ENCODE peak calls at places on chromosomes 13 and 19, in six cellular contexts. One of them, this sample, is unnamed.

GRCh38 chr13:44815507-44816074 is 173.7 kb downstream of the NUFIP1 start:
- DNase-seq in A549: peak
- DNase-seq in uterus: peak
- DNase-seq in psoas muscle: no peak
- DNase-seq in ascending aorta: peak
- DNase-seq in tibial artery: no peak
- DNase-seq in this sample: no peak

GRCh38 chr19:55676384-55676783 is 1.4 kb downstream of the EPN1 start:
- DNase-seq in ascending aorta: no peak
- DNase-seq in psoas muscle: peak
- DNase-seq in A549: no peak
- DNase-seq in tibial artery: no peak
- DNase-seq in uterus: no peak
- DNase-seq in this sample: no peak

GRCh38 chr19:31574251-31574973 is 225.2 kb upstream of the TSHZ3 start:
- DNase-seq in uterus: no peak
- DNase-seq in tibial artery: peak
- DNase-seq in ascending aorta: no peak
- DNase-seq in psoas muscle: no peak
- DNase-seq in A549: no peak
- DNase-seq in this sample: no peak

GRCh38 chr13:82800391-82800790 is 1081.9 kb downstream of the SLITRK1 start:
- DNase-seq in ascending aorta: no peak
- DNase-seq in A549: no peak
- DNase-seq in tibial artery: no peak
- DNase-seq in uterus: no peak
- DNase-seq in psoas muscle: no peak
- DNase-seq in this sample: no peak

GRCh38 chr13:39767791-39768564 is 112.5 kb downstream of the COG6 start:
- DNase-seq in tibial artery: no peak
- DNase-seq in A549: no peak
- DNase-seq in uterus: no peak
- DNase-seq in psoas muscle: no peak
- DNase-seq in ascending aorta: no peak
- DNase-seq in this sample: no peak

GRCh38 chr19:48361912-48362311 is 1.8 kb downstream of the TMEM143 start:
- DNase-seq in A549: no peak
- DNase-seq in psoas muscle: no peak
- DNase-seq in ascending aorta: no peak
- DNase-seq in uterus: no peak
- DNase-seq in tibial artery: no peak
- DNase-seq in this sample: no peak

GRCh38 chr19:48476176-48476575 is 7.0 kb downstream of the CYTH2 start:
- DNase-seq in A549: no peak
- DNase-seq in tibial artery: no peak
- DNase-seq in psoas muscle: no peak
- DNase-seq in uterus: no peak
- DNase-seq in ascending aorta: no peak
- DNase-seq in this sample: no peak

GRCh38 chr19:3469638-3470499 is 10.5 kb downstream of the SMIM24 start:
- DNase-seq in uterus: no peak
- DNase-seq in ascending aorta: no peak
- DNase-seq in psoas muscle: peak
- DNase-seq in A549: no peak
- DNase-seq in tibial artery: no peak
- DNase-seq in this sample: no peak

GRCh38 chr13:21767032-21767431 is 96.2 kb downstream of the FGF9 start:
- DNase-seq in ascending aorta: no peak
- DNase-seq in tibial artery: no peak
- DNase-seq in uterus: no peak
- DNase-seq in A549: no peak
- DNase-seq in psoas muscle: no peak
- DNase-seq in this sample: no peak

GRCh38 chr19:42242071-42242511 is 311 bp downstream of the GSK3A start:
- DNase-seq in tibial artery: no peak
- DNase-seq in A549: no peak
- DNase-seq in psoas muscle: no peak
- DNase-seq in uterus: peak
- DNase-seq in ascending aorta: no peak
- DNase-seq in this sample: peak

GRCh38 chr19:48152552-48152951 is 17.6 kb downstream of the LIG1 start:
- DNase-seq in tibial artery: peak
- DNase-seq in uterus: peak
- DNase-seq in ascending aorta: peak
- DNase-seq in psoas muscle: peak
- DNase-seq in A549: peak
- DNase-seq in this sample: no peak

GRCh38 chr13:30318026-30318425 is 10.7 kb upstream of the KATNAL1 start:
- DNase-seq in psoas muscle: no peak
- DNase-seq in uterus: no peak
- DNase-seq in A549: no peak
- DNase-seq in tibial artery: no peak
- DNase-seq in ascending aorta: no peak
- DNase-seq in this sample: no peak

GRCh38 chr13:50082426-50083283 is 67.4 kb downstream of the KCNRG start:
- DNase-seq in psoas muscle: peak
- DNase-seq in tibial artery: peak
- DNase-seq in uterus: peak
- DNase-seq in A549: peak
- DNase-seq in ascending aorta: peak
- DNase-seq in this sample: no peak

GRCh38 chr13:107678075-107678689 is 537.2 kb downstream of the LIG4 start:
- DNase-seq in ascending aorta: no peak
- DNase-seq in A549: no peak
- DNase-seq in psoas muscle: no peak
- DNase-seq in tibial artery: no peak
- DNase-seq in uterus: no peak
- DNase-seq in this sample: no peak

GRCh38 chr19:46353730-46354528 is 7.0 kb downstream of the PPP5C start:
- DNase-seq in A549: no peak
- DNase-seq in ascending aorta: no peak
- DNase-seq in uterus: no peak
- DNase-seq in tibial artery: peak
- DNase-seq in psoas muscle: no peak
- DNase-seq in this sample: no peak

GRCh38 chr13:114030666-114031610 is 57.1 kb upstream of the C13orf46 start:
- DNase-seq in ascending aorta: no peak
- DNase-seq in A549: no peak
- DNase-seq in psoas muscle: no peak
- DNase-seq in uterus: no peak
- DNase-seq in tibial artery: no peak
- DNase-seq in this sample: no peak

GRCh38 chr13:59901191-59901590 is 262.5 kb downstream of the DIAPH3 start:
- DNase-seq in tibial artery: no peak
- DNase-seq in uterus: no peak
- DNase-seq in ascending aorta: no peak
- DNase-seq in psoas muscle: no peak
- DNase-seq in A549: no peak
- DNase-seq in this sample: no peak

GRCh38 chr19:47322048-47322447 is 9.9 kb upstream of the C5AR2 start:
- DNase-seq in ascending aorta: no peak
- DNase-seq in A549: no peak
- DNase-seq in uterus: no peak
- DNase-seq in psoas muscle: no peak
- DNase-seq in tibial artery: no peak
- DNase-seq in this sample: no peak

GRCh38 chr13:23321534-23322241 is 111.8 kb downstream of the SACS start:
- DNase-seq in A549: peak
- DNase-seq in tibial artery: peak
- DNase-seq in uterus: peak
- DNase-seq in ascending aorta: peak
- DNase-seq in psoas muscle: peak
- DNase-seq in this sample: peak
- H3K4me3 ChIP-seq in A549: no peak
- H3K4me3 ChIP-seq in tibial artery: peak
- H3K4me3 ChIP-seq in uterus: peak
- H3K4me3 ChIP-seq in ascending aorta: peak
- H3K4me3 ChIP-seq in psoas muscle: peak
- H3K4me3 ChIP-seq in this sample: no peak

GRCh38 chr19:50315773-50316448 is 13.3 kb downstream of the KCNC3 start:
- DNase-seq in uterus: no peak
- DNase-seq in psoas muscle: peak
- DNase-seq in A549: peak
- DNase-seq in tibial artery: no peak
- DNase-seq in ascending aorta: no peak
- DNase-seq in this sample: no peak
- H3K4me3 ChIP-seq in uterus: no peak
- H3K4me3 ChIP-seq in psoas muscle: no peak
- H3K4me3 ChIP-seq in A549: peak
- H3K4me3 ChIP-seq in tibial artery: no peak
- H3K4me3 ChIP-seq in ascending aorta: no peak
- H3K4me3 ChIP-seq in this sample: no peak

GRCh38 chr19:7924241-7924640 is 1.7 kb downstream of the CTXN1 start:
- DNase-seq in tibial artery: no peak
- DNase-seq in psoas muscle: no peak
- DNase-seq in uterus: no peak
- DNase-seq in ascending aorta: no peak
- DNase-seq in A549: no peak
- DNase-seq in this sample: peak

GRCh38 chr19:7923295-7924191 is 2.4 kb downstream of the CTXN1 start:
- DNase-seq in A549: no peak
- DNase-seq in tibial artery: no peak
- DNase-seq in psoas muscle: peak
- DNase-seq in uterus: peak
- DNase-seq in ascending aorta: no peak
- DNase-seq in this sample: no peak

GRCh38 chr19:7925171-7925837 is 631 bp downstream of the CTXN1 start:
- DNase-seq in psoas muscle: peak
- DNase-seq in tibial artery: peak
- DNase-seq in ascending aorta: peak
- DNase-seq in uterus: peak
- DNase-seq in A549: peak
- DNase-seq in this sample: peak

GRCh38 chr19:7926021-7926726 is at the start of gene CTXN1:
- DNase-seq in uterus: peak
- DNase-seq in psoas muscle: peak
- DNase-seq in ascending aorta: peak
- DNase-seq in tibial artery: peak
- DNase-seq in A549: peak
- DNase-seq in this sample: no peak

GRCh38 chr19:7924651-7925170 is 1.2 kb downstream of the CTXN1 start:
- DNase-seq in A549: no peak
- DNase-seq in ascending aorta: no peak
- DNase-seq in psoas muscle: peak
- DNase-seq in uterus: peak
- DNase-seq in tibial artery: no peak
- DNase-seq in this sample: peak
- H3K4me3 ChIP-seq in A549: peak
- H3K4me3 ChIP-seq in ascending aorta: peak
- H3K4me3 ChIP-seq in psoas muscle: peak
- H3K4me3 ChIP-seq in uterus: peak
- H3K4me3 ChIP-seq in tibial artery: peak
- H3K4me3 ChIP-seq in this sample: peak

DNA sequence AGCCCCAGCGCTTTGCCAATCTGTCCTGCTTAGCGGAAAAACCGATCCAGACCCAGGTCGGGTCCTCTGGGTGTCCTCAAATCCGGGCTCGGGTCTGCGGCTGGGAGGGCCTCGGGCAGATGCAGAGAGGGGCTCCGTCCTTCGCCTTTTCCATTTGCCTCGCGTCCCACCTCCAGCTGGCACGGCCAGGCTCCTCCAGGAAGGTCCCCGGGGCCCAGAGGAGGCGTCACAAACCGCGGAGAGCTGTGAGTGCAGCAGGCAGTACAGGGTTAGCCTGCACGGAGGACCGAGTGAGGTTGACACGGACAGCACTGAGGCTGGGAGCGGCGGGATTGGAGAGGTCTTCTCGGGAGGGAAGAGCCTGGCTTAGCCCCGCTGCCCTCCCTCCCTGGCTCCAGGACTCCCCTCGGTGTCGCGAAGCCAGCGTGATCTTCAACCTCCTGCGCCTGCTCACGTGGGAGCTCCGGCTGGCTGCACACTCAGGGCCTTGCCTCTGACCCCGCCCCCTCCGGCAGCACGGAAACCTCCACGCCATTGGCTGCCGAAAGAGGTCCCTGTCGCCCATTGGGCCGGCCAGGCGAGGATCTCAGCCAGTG is 2.8 kb upstream of the IFNL2 start:
- DNase-seq in ascending aorta: no peak
- DNase-seq in uterus: no peak
- DNase-seq in psoas muscle: no peak
- DNase-seq in A549: no peak
- DNase-seq in tibial artery: no peak
- DNase-seq in this sample: peak
- H3K4me3 ChIP-seq in ascending aorta: no peak
- H3K4me3 ChIP-seq in uterus: no peak
- H3K4me3 ChIP-seq in psoas muscle: no peak
- H3K4me3 ChIP-seq in A549: no peak
- H3K4me3 ChIP-seq in tibial artery: no peak
- H3K4me3 ChIP-seq in this sample: no peak

DNA sequence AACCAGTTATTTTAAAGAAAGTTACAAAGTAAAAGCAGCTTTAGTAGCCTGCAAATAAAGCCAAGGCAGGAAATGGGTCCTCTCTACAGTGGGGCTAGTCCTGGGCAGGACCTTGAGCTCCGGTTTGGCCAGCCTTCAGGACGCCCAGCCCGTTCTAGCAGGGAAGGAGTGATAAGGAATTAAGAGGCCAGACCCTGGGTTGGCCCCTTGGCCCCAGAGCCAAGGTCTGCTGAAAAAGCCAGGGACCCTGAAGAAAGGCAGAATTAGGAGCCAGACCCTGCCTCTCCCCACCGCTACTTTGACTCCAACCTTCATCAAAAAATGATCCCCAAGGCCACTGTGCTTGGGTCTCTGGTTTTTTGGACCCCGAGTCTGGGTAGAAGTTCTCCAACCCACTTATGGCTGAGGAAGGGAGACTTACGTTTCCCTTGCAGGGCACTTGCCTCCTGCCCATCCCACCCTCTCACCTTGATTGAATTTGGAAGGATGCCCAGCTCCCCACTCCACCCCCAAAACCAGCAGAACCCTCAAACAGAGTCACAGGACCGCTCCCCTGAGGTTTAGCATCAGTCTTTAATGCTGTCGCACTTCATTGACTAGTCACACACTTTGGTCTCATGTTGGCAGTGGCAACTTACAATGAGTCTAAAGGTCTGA is 3.9 kb downstream of the DNAJB1 start:
- DNase-seq in psoas muscle: no peak
- DNase-seq in A549: no peak
- DNase-seq in uterus: no peak
- DNase-seq in tibial artery: no peak
- DNase-seq in ascending aorta: no peak
- DNase-seq in this sample: no peak
- H3K4me3 ChIP-seq in psoas muscle: peak
- H3K4me3 ChIP-seq in A549: no peak
- H3K4me3 ChIP-seq in uterus: no peak
- H3K4me3 ChIP-seq in tibial artery: no peak
- H3K4me3 ChIP-seq in ascending aorta: no peak
- H3K4me3 ChIP-seq in this sample: no peak

GRCh38 chr19:12986726-12987125 is 8.5 kb upstream of the NFIX start:
- DNase-seq in uterus: no peak
- DNase-seq in psoas muscle: no peak
- DNase-seq in ascending aorta: no peak
- DNase-seq in A549: no peak
- DNase-seq in tibial artery: no peak
- DNase-seq in this sample: no peak
- H3K4me3 ChIP-seq in uterus: no peak
- H3K4me3 ChIP-seq in psoas muscle: no peak
- H3K4me3 ChIP-seq in ascending aorta: no peak
- H3K4me3 ChIP-seq in A549: no peak
- H3K4me3 ChIP-seq in tibial artery: no peak
- H3K4me3 ChIP-seq in this sample: no peak

This sample was measured in suprapubic skin.